ENCODE peak calls at places on chromosomes 3 and 15, in four cellular contexts. One of them, this sample, is unnamed.

GRCh38 chr3:148755570-148755969 is 57.9 kb downstream of the AGTR1 start:
- DNase-seq in T-helper 1 cell: no peak
- DNase-seq in neural crest cell: no peak
- DNase-seq in hypothalamus: no peak
- DNase-seq in this sample: no peak

GRCh38 chr3:40398346-40398745 is 11.4 kb downstream of the ENTPD3 start:
- DNase-seq in neural crest cell: no peak
- DNase-seq in T-helper 1 cell: no peak
- DNase-seq in hypothalamus: no peak
- DNase-seq in this sample: no peak

GRCh38 chr3:17946619-17947018 is 204.2 kb upstream of the TBC1D5 start:
- DNase-seq in neural crest cell: no peak
- DNase-seq in hypothalamus: no peak
- DNase-seq in T-helper 1 cell: no peak
- DNase-seq in this sample: no peak

GRCh38 chr3:15612001-15612400 is 10.5 kb downstream of the BTD start:
- DNase-seq in neural crest cell: no peak
- DNase-seq in T-helper 1 cell: no peak
- DNase-seq in hypothalamus: no peak
- DNase-seq in this sample: no peak

GRCh38 chr3:131881777-131882176 is 153.0 kb downstream of the CPNE4 start:
- DNase-seq in neural crest cell: no peak
- DNase-seq in hypothalamus: no peak
- DNase-seq in T-helper 1 cell: no peak
- DNase-seq in this sample: no peak

GRCh38 chr3:50255251-50255615 is 13.7 kb upstream of the SEMA3B start:
- DNase-seq in hypothalamus: no peak
- DNase-seq in neural crest cell: no peak
- DNase-seq in T-helper 1 cell: no peak
- DNase-seq in this sample: no peak

GRCh38 chr3:542030-542429 is 345.5 kb downstream of the CHL1 start:
- DNase-seq in neural crest cell: no peak
- DNase-seq in T-helper 1 cell: no peak
- DNase-seq in hypothalamus: no peak
- DNase-seq in this sample: no peak

GRCh38 chr15:65245096-65245849 is 34.0 kb upstream of the CILP start:
- DNase-seq in neural crest cell: no peak
- DNase-seq in hypothalamus: no peak
- DNase-seq in T-helper 1 cell: no peak
- DNase-seq in this sample: no peak

GRCh38 chr3:198088421-198088955 is 128.5 kb downstream of the LMLN start:
- DNase-seq in hypothalamus: no peak
- DNase-seq in neural crest cell: no peak
- DNase-seq in T-helper 1 cell: no peak
- DNase-seq in this sample: no peak

GRCh38 chr3:188950832-188951489 is 220.8 kb upstream of the TPRG1 start:
- DNase-seq in hypothalamus: no peak
- DNase-seq in neural crest cell: no peak
- DNase-seq in T-helper 1 cell: no peak
- DNase-seq in this sample: peak

GRCh38 chr3:114424337-114424736 is 130.5 kb downstream of the TIGIT start:
- DNase-seq in neural crest cell: no peak
- DNase-seq in T-helper 1 cell: no peak
- DNase-seq in hypothalamus: no peak
- DNase-seq in this sample: no peak

GRCh38 chr15:80580107-80580506 is 115.0 kb upstream of the ABHD17C start:
- DNase-seq in hypothalamus: no peak
- DNase-seq in neural crest cell: no peak
- DNase-seq in T-helper 1 cell: no peak
- DNase-seq in this sample: peak

GRCh38 chr15:74870496-74871213 is 2.5 kb downstream of the SCAMP2 start:
- DNase-seq in T-helper 1 cell: no peak
- DNase-seq in hypothalamus: no peak
- DNase-seq in neural crest cell: no peak
- DNase-seq in this sample: no peak

GRCh38 chr3:183710231-183710630 is 12.6 kb downstream of the YEATS2 start:
- DNase-seq in neural crest cell: no peak
- DNase-seq in hypothalamus: no peak
- DNase-seq in T-helper 1 cell: no peak
- DNase-seq in this sample: no peak

GRCh38 chr3:901953-902778 is 190.7 kb upstream of the CNTN6 start:
- DNase-seq in hypothalamus: no peak
- DNase-seq in T-helper 1 cell: no peak
- DNase-seq in neural crest cell: no peak
- DNase-seq in this sample: no peak

GRCh38 chr15:80404719-80405553 is 754 bp downstream of the ARNT2 start:
- DNase-seq in T-helper 1 cell: no peak
- DNase-seq in neural crest cell: peak
- DNase-seq in hypothalamus: no peak
- DNase-seq in this sample: no peak

GRCh38 chr15:92035961-92036360 is 182.5 kb downstream of the SLCO3A1 start:
- DNase-seq in T-helper 1 cell: no peak
- DNase-seq in hypothalamus: no peak
- DNase-seq in neural crest cell: no peak
- DNase-seq in this sample: no peak

GRCh38 chr15:64651573-64652260 is 123.7 kb downstream of the RBPMS2 start:
- DNase-seq in T-helper 1 cell: peak
- DNase-seq in hypothalamus: no peak
- DNase-seq in neural crest cell: no peak
- DNase-seq in this sample: no peak

GRCh38 chr15:78341057-78341763 is 1.1 kb downstream of the CRABP1 start:
- DNase-seq in neural crest cell: no peak
- DNase-seq in T-helper 1 cell: no peak
- DNase-seq in hypothalamus: no peak
- DNase-seq in this sample: no peak

GRCh38 chr3:133924041-133924440 is 28.4 kb upstream of the RAB6B start:
- DNase-seq in neural crest cell: no peak
- DNase-seq in T-helper 1 cell: no peak
- DNase-seq in hypothalamus: no peak
- DNase-seq in this sample: no peak

GRCh38 chr3:170697803-170698350 is 112.0 kb upstream of the SLC7A14 start:
- DNase-seq in T-helper 1 cell: no peak
- DNase-seq in neural crest cell: no peak
- DNase-seq in hypothalamus: no peak
- DNase-seq in this sample: no peak

GRCh38 chr3:138459619-138460535 is 25.5 kb downstream of the ESYT3 start:
- DNase-seq in T-helper 1 cell: no peak
- DNase-seq in neural crest cell: no peak
- DNase-seq in hypothalamus: no peak
- DNase-seq in this sample: no peak

GRCh38 chr3:42701371-42702065 is 1.1 kb downstream of the HHATL start:
- DNase-seq in neural crest cell: peak
- DNase-seq in T-helper 1 cell: peak
- DNase-seq in hypothalamus: no peak
- DNase-seq in this sample: no peak

GRCh38 chr15:87369269-87369668 is 887.3 kb downstream of the NTRK3 start:
- DNase-seq in neural crest cell: no peak
- DNase-seq in T-helper 1 cell: no peak
- DNase-seq in hypothalamus: no peak
- DNase-seq in this sample: peak

GRCh38 chr3:51389423-51390183 is 1.5 kb upstream of the RBM15B start:
- DNase-seq in neural crest cell: peak
- DNase-seq in hypothalamus: no peak
- DNase-seq in T-helper 1 cell: peak
- DNase-seq in this sample: no peak

GRCh38 chr15:56490461-56490860 is 25.5 kb upstream of the MNS1 start:
- DNase-seq in hypothalamus: no peak
- DNase-seq in neural crest cell: no peak
- DNase-seq in T-helper 1 cell: no peak
- DNase-seq in this sample: no peak

GRCh38 chr3:107745354-107745753 is 222.6 kb downstream of the BBX start:
- DNase-seq in T-helper 1 cell: no peak
- DNase-seq in neural crest cell: no peak
- DNase-seq in hypothalamus: no peak
- DNase-seq in this sample: no peak

GRCh38 chr3:117665311-117665710 is 955.7 kb downstream of the TUSC7 start:
- DNase-seq in neural crest cell: no peak
- DNase-seq in T-helper 1 cell: no peak
- DNase-seq in hypothalamus: no peak
- DNase-seq in this sample: no peak

GRCh38 chr3:193046369-193046768 is 128.7 kb upstream of the MB21D2 start:
- DNase-seq in hypothalamus: no peak
- DNase-seq in neural crest cell: no peak
- DNase-seq in T-helper 1 cell: no peak
- DNase-seq in this sample: no peak

GRCh38 chr3:33174095-33174494 is 44.5 kb downstream of the SUSD5 start:
- DNase-seq in hypothalamus: no peak
- DNase-seq in T-helper 1 cell: no peak
- DNase-seq in neural crest cell: no peak
- DNase-seq in this sample: no peak

GRCh38 chr15:59616390-59616789 is 4.8 kb downstream of the GCNT3 start:
- DNase-seq in T-helper 1 cell: no peak
- DNase-seq in hypothalamus: no peak
- DNase-seq in neural crest cell: no peak
- DNase-seq in this sample: no peak

GRCh38 chr3:49867871-49868321 is 1.8 kb downstream of the CAMKV start:
- DNase-seq in neural crest cell: peak
- DNase-seq in T-helper 1 cell: no peak
- DNase-seq in hypothalamus: no peak
- DNase-seq in this sample: no peak

GRCh38 chr3:18393906-18394305 is 31.2 kb downstream of the SATB1 start:
- DNase-seq in neural crest cell: no peak
- DNase-seq in T-helper 1 cell: no peak
- DNase-seq in hypothalamus: no peak
- DNase-seq in this sample: no peak

GRCh38 chr3:12476238-12476897 is 7.9 kb upstream of the TSEN2 start:
- DNase-seq in T-helper 1 cell: no peak
- DNase-seq in hypothalamus: no peak
- DNase-seq in neural crest cell: no peak
- DNase-seq in this sample: peak